ENCODE peak calls at places on chromosome 3, in nine cellular contexts. T is OCI-M1, L is NCI-H345, D is posterior vena cava, J is bronchial epithelial cell, Y is DMS 273 treated with DMSO at 0.1 percent for 48 hours, C is heart left ventricle, K is ureter, E is cardiac fibroblast. A is an unnamed sample.

GRCh38 chr3:152113992-152114651 is 154.6 kb upstream of the MBNL1 start:
- DNase-seq in J (peak; percentile 59), D (no peak), L (no peak), C (no peak), K (no peak), Y (no peak), E (peak; percentile 13), T (no peak), A (no peak)

GRCh38 chr3:12351145-12351544 is 62.3 kb downstream of the PPARG start:
- DNase-seq in L (no peak), K (no peak), J (no peak), T (no peak), E (peak; percentile 49), Y (no peak), D (no peak), C (no peak), A (no peak)

GRCh38 chr3:14516738-14517345 is 23.3 kb downstream of the GRIP2 start:
- DNase-seq in Y (no peak), L (no peak), D (peak; percentile 40), K (no peak), T (no peak), E (no peak), C (peak; percentile 50), J (no peak), A (no peak)

GRCh38 chr3:14605070-14605469 is 46.5 kb upstream of the CCDC174 start:
- DNase-seq in J (peak; percentile 51), E (no peak), L (no peak), C (no peak), K (no peak), D (no peak), Y (no peak), T (no peak), A (no peak)

GRCh38 chr3:14336414-14337285 is 65.8 kb upstream of the SLC6A6 start:
- DNase-seq in E (no peak), J (peak; percentile 78), L (no peak), T (no peak), C (no peak), K (peak; percentile 78), Y (no peak), D (peak; percentile 5), A (no peak)

GRCh38 chr3:57966823-57967222 is 41.4 kb upstream of the FLNB start:
- DNase-seq in C (no peak), E (peak; percentile 59), D (no peak), T (no peak), J (no peak), L (no peak), Y (no peak), K (no peak), A (no peak)

GRCh38 chr3:30626443-30627181 is 20.2 kb downstream of the TGFBR2 start:
- DNase-seq in L (no peak), J (peak; percentile 77), Y (no peak), C (no peak), T (peak; percentile 18), E (peak; percentile 75), K (no peak), D (no peak), A (no peak)

GRCh38 chr3:139202226-139202958 is 141.4 kb upstream of the MRPS22 start:
- DNase-seq in K (no peak), J (peak; percentile 44), C (no peak), L (peak; percentile 10), D (no peak), Y (peak; percentile 62), T (peak; percentile 66), E (no peak), A (no peak)